ENCODE peak calls at places on chromosomes 7 and 10, in five cellular contexts. One of them, this sample, is unnamed. For H3K4me1, the result is how much of the 10 kb centered on the place peaks cover.

GRCh38 chr10:24920907-24921881 is 31.2 kb downstream of the PRTFDC1 start:
- DNase-seq in CD4-positive, alpha-beta memory T cell: peak
- DNase-seq in cardiac muscle cell: peak
- DNase-seq in fibroblast of lung: peak
- DNase-seq in left ventricle myocardium inferior: peak
- DNase-seq in this sample: peak

GRCh38 chr7:99618726-99619125 is 2.0 kb downstream of the ZSCAN25 start:
- DNase-seq in CD4-positive, alpha-beta memory T cell: no peak
- DNase-seq in cardiac muscle cell: no peak
- DNase-seq in fibroblast of lung: no peak
- DNase-seq in left ventricle myocardium inferior: no peak
- DNase-seq in this sample: no peak

GRCh38 chr7:36075561-36075960 is 77.5 kb upstream of the EEPD1 start:
- DNase-seq in CD4-positive, alpha-beta memory T cell: no peak
- DNase-seq in cardiac muscle cell: no peak
- DNase-seq in fibroblast of lung: no peak
- DNase-seq in left ventricle myocardium inferior: no peak
- DNase-seq in this sample: no peak

GRCh38 chr7:46494026-46494425 is 573.0 kb upstream of the IGFBP3 start:
- DNase-seq in CD4-positive, alpha-beta memory T cell: no peak
- DNase-seq in cardiac muscle cell: peak
- DNase-seq in fibroblast of lung: no peak
- DNase-seq in left ventricle myocardium inferior: no peak
- DNase-seq in this sample: no peak

GRCh38 chr10:131231323-131231964 is 80.1 kb downstream of the TCERG1L start:
- DNase-seq in CD4-positive, alpha-beta memory T cell: no peak
- DNase-seq in cardiac muscle cell: no peak
- DNase-seq in fibroblast of lung: no peak
- DNase-seq in left ventricle myocardium inferior: no peak
- DNase-seq in this sample: no peak

GRCh38 chr10:21173964-21174669 is 277.0 kb upstream of the NEBL start:
- DNase-seq in CD4-positive, alpha-beta memory T cell: no peak
- DNase-seq in cardiac muscle cell: peak
- DNase-seq in fibroblast of lung: no peak
- DNase-seq in left ventricle myocardium inferior: peak
- DNase-seq in this sample: peak

GRCh38 chr7:8214162-8214897 is 47.6 kb downstream of the ICA1 start:
- DNase-seq in CD4-positive, alpha-beta memory T cell: no peak
- DNase-seq in cardiac muscle cell: no peak
- DNase-seq in fibroblast of lung: peak
- DNase-seq in left ventricle myocardium inferior: no peak
- DNase-seq in this sample: no peak

GRCh38 chr10:89095701-89096391 is 105.2 kb downstream of the FAS start:
- DNase-seq in CD4-positive, alpha-beta memory T cell: no peak
- DNase-seq in cardiac muscle cell: no peak
- DNase-seq in fibroblast of lung: no peak
- DNase-seq in left ventricle myocardium inferior: no peak
- DNase-seq in this sample: no peak

GRCh38 chr10:23362879-23363787 is 18.5 kb upstream of the C10orf67 start:
- DNase-seq in CD4-positive, alpha-beta memory T cell: peak
- DNase-seq in cardiac muscle cell: no peak
- DNase-seq in fibroblast of lung: no peak
- DNase-seq in left ventricle myocardium inferior: no peak
- DNase-seq in this sample: no peak

GRCh38 chr10:43979551-43979950 is 330.9 kb upstream of the ZNF32 start:
- DNase-seq in CD4-positive, alpha-beta memory T cell: no peak
- DNase-seq in cardiac muscle cell: no peak
- DNase-seq in fibroblast of lung: no peak
- DNase-seq in left ventricle myocardium inferior: no peak
- DNase-seq in this sample: no peak

GRCh38 chr7:90629306-90629918 is 33.3 kb downstream of the CDK14 start:
- DNase-seq in CD4-positive, alpha-beta memory T cell: no peak
- DNase-seq in cardiac muscle cell: peak
- DNase-seq in fibroblast of lung: peak
- DNase-seq in left ventricle myocardium inferior: no peak
- DNase-seq in this sample: no peak

GRCh38 chr10:77578583-77579227 is 58.9 kb downstream of the KCNMA1 start:
- DNase-seq in CD4-positive, alpha-beta memory T cell: no peak
- DNase-seq in cardiac muscle cell: no peak
- DNase-seq in fibroblast of lung: no peak
- DNase-seq in left ventricle myocardium inferior: no peak
- DNase-seq in this sample: no peak

GRCh38 chr10:68406815-68407585 is at the start of gene RUFY2:
- DNase-seq in CD4-positive, alpha-beta memory T cell: peak
- DNase-seq in cardiac muscle cell: peak
- DNase-seq in fibroblast of lung: peak
- DNase-seq in left ventricle myocardium inferior: peak
- DNase-seq in this sample: peak

GRCh38 chr7:26156454-26157365 is 4.7 kb downstream of the NFE2L3 start:
- DNase-seq in CD4-positive, alpha-beta memory T cell: peak
- DNase-seq in cardiac muscle cell: peak
- DNase-seq in fibroblast of lung: peak
- DNase-seq in left ventricle myocardium inferior: no peak
- DNase-seq in this sample: no peak

GRCh38 chr10:123518765-123519164 is 147.4 kb upstream of the GPR26 start:
- DNase-seq in CD4-positive, alpha-beta memory T cell: no peak
- DNase-seq in cardiac muscle cell: no peak
- DNase-seq in fibroblast of lung: no peak
- DNase-seq in left ventricle myocardium inferior: no peak
- DNase-seq in this sample: no peak

GRCh38 chr10:26696786-26697162 is 727 bp upstream of the PDSS1 start:
- DNase-seq in CD4-positive, alpha-beta memory T cell: no peak
- DNase-seq in cardiac muscle cell: peak
- DNase-seq in fibroblast of lung: peak
- DNase-seq in left ventricle myocardium inferior: no peak
- DNase-seq in this sample: no peak

GRCh38 chr10:113069595-113069994 is 119.5 kb downstream of the TCF7L2 start:
- DNase-seq in CD4-positive, alpha-beta memory T cell: no peak
- DNase-seq in cardiac muscle cell: peak
- DNase-seq in fibroblast of lung: no peak
- DNase-seq in left ventricle myocardium inferior: no peak
- DNase-seq in this sample: no peak

GRCh38 chr7:72080865-72081264 is 331.3 kb downstream of the CALN1 start:
- DNase-seq in CD4-positive, alpha-beta memory T cell: no peak
- DNase-seq in cardiac muscle cell: no peak
- DNase-seq in fibroblast of lung: no peak
- DNase-seq in left ventricle myocardium inferior: no peak
- DNase-seq in this sample: no peak

GRCh38 chr10:34184901-34185386 is 630.2 kb downstream of the PARD3 start:
- DNase-seq in CD4-positive, alpha-beta memory T cell: no peak
- DNase-seq in cardiac muscle cell: no peak
- DNase-seq in fibroblast of lung: no peak
- DNase-seq in left ventricle myocardium inferior: no peak
- DNase-seq in this sample: no peak

GRCh38 chr10:71795248-71795647 is 21.9 kb upstream of the VSIR start:
- DNase-seq in CD4-positive, alpha-beta memory T cell: no peak
- DNase-seq in cardiac muscle cell: peak
- DNase-seq in fibroblast of lung: peak
- DNase-seq in left ventricle myocardium inferior: no peak
- DNase-seq in this sample: no peak

GRCh38 chr7:55251911-55252310 is 113.2 kb upstream of the LANCL2 start:
- DNase-seq in CD4-positive, alpha-beta memory T cell: no peak
- DNase-seq in cardiac muscle cell: no peak
- DNase-seq in fibroblast of lung: no peak
- DNase-seq in left ventricle myocardium inferior: no peak
- DNase-seq in this sample: no peak

GRCh38 chr10:86795353-86795752 is 38.9 kb downstream of the BMPR1A start:
- DNase-seq in CD4-positive, alpha-beta memory T cell: no peak
- DNase-seq in cardiac muscle cell: peak
- DNase-seq in fibroblast of lung: peak
- DNase-seq in left ventricle myocardium inferior: no peak
- DNase-seq in this sample: no peak

GRCh38 chr10:74117738-74118137 is 32.9 kb downstream of the AP3M1 start:
- DNase-seq in CD4-positive, alpha-beta memory T cell: no peak
- DNase-seq in cardiac muscle cell: no peak
- DNase-seq in fibroblast of lung: no peak
- DNase-seq in left ventricle myocardium inferior: no peak
- DNase-seq in this sample: no peak

GRCh38 chr10:72834183-72834825 is 59.2 kb upstream of the OIT3 start:
- DNase-seq in CD4-positive, alpha-beta memory T cell: peak
- DNase-seq in cardiac muscle cell: peak
- DNase-seq in fibroblast of lung: peak
- DNase-seq in left ventricle myocardium inferior: no peak
- DNase-seq in this sample: no peak

GRCh38 chr10:35011771-35012191 is 78.4 kb downstream of the CUL2 start:
- DNase-seq in CD4-positive, alpha-beta memory T cell: peak
- DNase-seq in cardiac muscle cell: peak
- DNase-seq in fibroblast of lung: no peak
- DNase-seq in left ventricle myocardium inferior: no peak
- DNase-seq in this sample: no peak

GRCh38 chr7:80105706-80106408 is 28.8 kb upstream of the GNAI1 start:
- DNase-seq in CD4-positive, alpha-beta memory T cell: no peak
- DNase-seq in cardiac muscle cell: peak
- DNase-seq in fibroblast of lung: no peak
- DNase-seq in left ventricle myocardium inferior: no peak
- DNase-seq in this sample: no peak

GRCh38 chr10:48242160-48242904 is 32.2 kb downstream of the FRMPD2 start:
- DNase-seq in CD4-positive, alpha-beta memory T cell: no peak
- DNase-seq in cardiac muscle cell: no peak
- DNase-seq in fibroblast of lung: no peak
- DNase-seq in left ventricle myocardium inferior: no peak
- DNase-seq in this sample: no peak

GRCh38 chr7:158279539-158280466 is 307.8 kb downstream of the PTPRN2 start:
- DNase-seq in CD4-positive, alpha-beta memory T cell: no peak
- DNase-seq in cardiac muscle cell: no peak
- DNase-seq in fibroblast of lung: no peak
- DNase-seq in left ventricle myocardium inferior: no peak
- DNase-seq in this sample: peak

GRCh38 chr10:133346413-133346812 is 760 bp upstream of the PRAP1 start:
- DNase-seq in CD4-positive, alpha-beta memory T cell: no peak
- DNase-seq in cardiac muscle cell: no peak
- DNase-seq in fibroblast of lung: no peak
- DNase-seq in left ventricle myocardium inferior: no peak
- DNase-seq in this sample: no peak

GRCh38 chr7:128398016-128398840 is 11.6 kb downstream of the IMPDH1 start:
- DNase-seq in CD4-positive, alpha-beta memory T cell: no peak
- DNase-seq in cardiac muscle cell: peak
- DNase-seq in fibroblast of lung: peak
- DNase-seq in left ventricle myocardium inferior: peak
- DNase-seq in this sample: peak

GRCh38 chr7:35983585-35983984 is 169.5 kb upstream of the EEPD1 start:
- DNase-seq in CD4-positive, alpha-beta memory T cell: no peak
- DNase-seq in cardiac muscle cell: no peak
- DNase-seq in fibroblast of lung: no peak
- DNase-seq in left ventricle myocardium inferior: no peak
- DNase-seq in this sample: no peak

GRCh38 chr10:47088656-47089354 is 177.6 kb downstream of the PTPN20 start:
- DNase-seq in CD4-positive, alpha-beta memory T cell: no peak
- DNase-seq in cardiac muscle cell: no peak
- DNase-seq in fibroblast of lung: no peak
- DNase-seq in left ventricle myocardium inferior: no peak
- DNase-seq in this sample: no peak

GRCh38 chr7:28408105-28408973 is 4.0 kb upstream of the CREB5 start:
- DNase-seq in CD4-positive, alpha-beta memory T cell: no peak
- DNase-seq in cardiac muscle cell: no peak
- DNase-seq in fibroblast of lung: no peak
- DNase-seq in left ventricle myocardium inferior: peak
- DNase-seq in this sample: peak

GRCh38 chr7:116575853-116576252 is 51.0 kb downstream of the CAV1 start:
- DNase-seq in CD4-positive, alpha-beta memory T cell: no peak
- DNase-seq in cardiac muscle cell: no peak
- DNase-seq in fibroblast of lung: no peak
- DNase-seq in left ventricle myocardium inferior: no peak
- DNase-seq in this sample: no peak
- H3K4me1 ChIP-seq in CD4-positive, alpha-beta memory T cell: under half
- H3K4me1 ChIP-seq in cardiac muscle cell: under half
- H3K4me1 ChIP-seq in fibroblast of lung: under half
- H3K4me1 ChIP-seq in left ventricle myocardium inferior: half or more
- H3K4me1 ChIP-seq in this sample: under half

GRCh38 chr10:5569568-5569967 is 44.8 kb downstream of the CALML3 start:
- DNase-seq in CD4-positive, alpha-beta memory T cell: no peak
- DNase-seq in cardiac muscle cell: no peak
- DNase-seq in fibroblast of lung: no peak
- DNase-seq in left ventricle myocardium inferior: no peak
- DNase-seq in this sample: peak
- H3K4me1 ChIP-seq in CD4-positive, alpha-beta memory T cell: under half
- H3K4me1 ChIP-seq in cardiac muscle cell: under half
- H3K4me1 ChIP-seq in fibroblast of lung: under half
- H3K4me1 ChIP-seq in left ventricle myocardium inferior: under half
- H3K4me1 ChIP-seq in this sample: under half

DNA sequence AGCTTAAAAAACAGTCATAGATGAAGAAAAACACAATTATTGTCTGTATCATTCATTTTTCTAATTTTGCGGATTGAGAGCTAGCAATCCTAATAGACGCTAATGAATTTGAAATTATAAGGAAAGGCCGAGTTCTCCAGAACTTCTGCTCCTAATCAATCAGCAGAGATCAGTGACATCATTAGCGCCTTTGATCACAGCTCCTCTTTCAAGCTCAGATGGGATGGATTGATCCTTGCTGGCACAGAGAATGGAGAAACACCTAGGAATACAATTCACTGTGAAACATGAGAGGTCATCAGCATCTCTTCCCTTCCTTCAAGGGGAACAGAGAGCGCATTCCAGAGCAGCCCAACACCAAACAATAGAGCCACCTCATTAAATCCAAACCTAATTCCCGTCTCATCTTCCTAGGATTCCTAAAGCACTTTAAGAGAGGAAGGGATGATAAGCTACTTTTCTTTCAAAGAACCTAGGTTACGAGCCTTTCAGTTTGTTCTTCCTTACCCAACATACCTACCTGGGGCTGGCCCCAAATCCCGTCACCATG is 24.4 kb downstream of the GLI3 start:
- DNase-seq in CD4-positive, alpha-beta memory T cell: no peak
- DNase-seq in cardiac muscle cell: no peak
- DNase-seq in fibroblast of lung: no peak
- DNase-seq in left ventricle myocardium inferior: no peak
- DNase-seq in this sample: no peak
- H3K4me1 ChIP-seq in CD4-positive, alpha-beta memory T cell: under half
- H3K4me1 ChIP-seq in cardiac muscle cell: under half
- H3K4me1 ChIP-seq in fibroblast of lung: under half
- H3K4me1 ChIP-seq in left ventricle myocardium inferior: under half
- H3K4me1 ChIP-seq in this sample: under half

DNA sequence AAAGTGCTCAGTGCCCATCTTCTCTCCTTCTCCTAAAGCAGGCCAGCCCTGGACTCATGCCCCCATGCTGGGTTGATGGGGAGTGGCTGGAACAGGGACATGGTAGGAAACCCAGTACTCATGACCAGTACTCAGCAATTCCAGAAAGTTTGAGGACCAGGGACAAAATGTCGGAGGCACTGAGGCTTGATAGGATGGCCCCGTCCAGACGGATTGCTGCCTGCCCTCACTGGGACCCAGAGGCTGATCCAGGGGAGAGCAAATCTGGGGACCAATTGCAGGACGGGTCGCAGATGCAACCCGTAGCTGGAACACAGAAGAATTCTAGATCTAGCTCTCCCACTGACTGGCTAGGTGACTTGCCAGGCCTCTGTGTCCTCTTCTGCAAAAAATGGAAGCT is 5.1 kb downstream of the ZCCHC24 start:
- DNase-seq in CD4-positive, alpha-beta memory T cell: no peak
- DNase-seq in cardiac muscle cell: no peak
- DNase-seq in fibroblast of lung: no peak
- DNase-seq in left ventricle myocardium inferior: no peak
- DNase-seq in this sample: no peak
- H3K4me1 ChIP-seq in CD4-positive, alpha-beta memory T cell: under half
- H3K4me1 ChIP-seq in cardiac muscle cell: under half
- H3K4me1 ChIP-seq in fibroblast of lung: half or more
- H3K4me1 ChIP-seq in left ventricle myocardium inferior: half or more
- H3K4me1 ChIP-seq in this sample: half or more

This sample was measured in psoas muscle.